ENCODE peak calls at places on chromosomes 11 and 22, in ten cellular contexts. E, L, U, W, T, J, K, G, Y and I are unnamed samples.

GRCh38 chr22:49425356-49425755 is 402.3 kb downstream of the BRD1 start:
- DNase-seq in T (no peak), W (no peak), J (no peak), U (no peak), G (no peak), E (no peak), L (no peak), K (no peak), Y (peak; percentile 33), I (no peak)

GRCh38 chr11:86672007-86672621 is at the start of gene ME3:
- DNase-seq in U (peak; percentile 49), K (no peak), L (no peak), Y (peak; percentile 68), T (peak; percentile 33), E (peak; percentile 77), J (peak; percentile 73), W (peak; percentile 12), G (peak; percentile 44), I (no peak)

GRCh38 chr22:39254789-39255298 is 10.1 kb upstream of the PDGFB start:
- DNase-seq in E (no peak), Y (no peak), U (no peak), J (peak; percentile 76), K (no peak), W (peak; percentile 89), L (no peak), T (no peak), G (peak; percentile 79), I (no peak)

GRCh38 chr22:39290724-39291161 is 28.7 kb downstream of the RPL3 start:
- DNase-seq in Y (peak; percentile 81), L (no peak), K (no peak), W (peak; percentile 30), J (peak; percentile 85), G (peak; percentile 71), U (peak; percentile 38), E (no peak), T (peak; percentile 66), I (no peak)

GRCh38 chr22:27984001-27984695 is 65.1 kb upstream of the PITPNB start:
- DNase-seq in W (no peak), Y (no peak), E (no peak), J (no peak), L (no peak), G (no peak), U (no peak), K (no peak), T (no peak), I (no peak)

GRCh38 chr11:94315664-94316063 is 11.3 kb downstream of the IZUMO1R start:
- DNase-seq in J (no peak), E (no peak), L (no peak), K (no peak), U (peak; percentile 32), W (no peak), G (peak; percentile 36), T (no peak), Y (no peak), I (no peak)

GRCh38 chr11:14973621-14974020 is 1.5 kb upstream of the CALCA start:
- DNase-seq in J (no peak), Y (no peak), W (peak; percentile 41), K (no peak), G (peak; percentile 4), L (no peak), E (no peak), U (peak; percentile 44), T (no peak), I (no peak)

GRCh38 chr11:112780351-112781043 is 180.7 kb upstream of the NCAM1 start:
- DNase-seq in Y (no peak), G (peak; percentile 5), U (no peak), T (no peak), J (peak; percentile 63), K (no peak), W (no peak), E (no peak), L (no peak), I (no peak)

GRCh38 chr11:86249307-86250098 is 5.0 kb downstream of the EED start:
- DNase-seq in U (no peak), L (peak; percentile 30), W (no peak), K (no peak), E (no peak), Y (no peak), J (no peak), T (no peak), G (no peak), I (no peak)

GRCh38 chr11:107011977-107012376 is 6.3 kb downstream of the GUCY1A2 start:
- DNase-seq in E (no peak), U (no peak), Y (no peak), J (no peak), G (no peak), L (no peak), T (no peak), K (no peak), W (no peak), I (no peak)

GRCh38 chr11:75762158-75762557 is 6.4 kb upstream of the DGAT2 start:
- DNase-seq in Y (no peak), E (no peak), U (no peak), T (no peak), L (no peak), J (no peak), G (no peak), K (no peak), W (no peak), I (no peak)

GRCh38 chr11:61725632-61726280 is 26.7 kb upstream of the MYRF start:
- DNase-seq in E (no peak), J (no peak), W (no peak), K (no peak), G (peak; percentile 69), Y (no peak), L (no peak), T (no peak), U (no peak), I (no peak)

GRCh38 chr11:34601085-34601444 is 19.8 kb upstream of the EHF start:
- DNase-seq in U (no peak), L (no peak), E (no peak), J (no peak), W (no peak), K (no peak), Y (no peak), G (peak; percentile 61), T (no peak), I (no peak)

GRCh38 chr22:46674367-46674781 is 54.2 kb downstream of the GRAMD4 start:
- DNase-seq in J (peak; percentile 81), W (peak; percentile 41), L (no peak), U (no peak), T (peak; percentile 50), K (no peak), Y (no peak), E (peak; percentile 37), G (no peak), I (no peak)

GRCh38 chr11:19952101-19952605 is 208.1 kb downstream of the DBX1 start:
- DNase-seq in G (no peak), L (no peak), W (no peak), U (no peak), E (no peak), K (no peak), T (no peak), J (no peak), Y (no peak), I (no peak)

GRCh38 chr11:100472727-100473389 is 214.2 kb upstream of the ARHGAP42 start:
- DNase-seq in T (no peak), J (no peak), W (no peak), Y (no peak), G (no peak), U (no peak), E (no peak), K (no peak), L (no peak), I (no peak)

GRCh38 chr11:26951849-26952515 is 41.9 kb upstream of the FIBIN start:
- DNase-seq in Y (no peak), E (no peak), G (no peak), J (no peak), K (no peak), L (no peak), T (no peak), W (no peak), U (no peak), I (no peak)

DNA sequence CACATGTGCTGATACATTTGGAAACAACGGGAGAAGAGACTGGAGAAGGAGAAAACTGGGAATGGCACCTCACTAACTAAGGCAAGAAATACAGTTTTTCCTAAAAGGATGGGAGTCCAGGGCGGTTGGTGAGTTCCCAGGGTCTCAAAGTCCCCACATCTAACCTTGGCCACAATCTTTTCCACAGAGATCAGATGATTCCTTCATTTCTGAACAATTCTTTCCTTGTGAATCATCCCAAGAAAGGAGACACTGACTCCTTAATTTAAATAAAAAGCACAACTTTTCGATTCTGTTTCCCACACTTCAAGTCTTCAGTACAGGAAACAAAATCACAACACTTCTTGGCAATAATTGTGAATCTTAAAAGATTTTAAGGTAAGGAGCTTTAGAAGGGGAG is 384.7 kb downstream of the DCDC1 start:
- DNase-seq in G (no peak), E (no peak), K (no peak), L (no peak), J (no peak), W (no peak), Y (no peak), T (no peak), U (no peak), I (no peak)
- H3K4me3 ChIP-seq in G (no peak overlapping the region), E (no peak overlapping the region), K (no peak overlapping the region), L (no peak overlapping the region), J (no peak overlapping the region), W (no peak overlapping the region), Y (no peak overlapping the region), T (no peak overlapping the region), U (no peak overlapping the region), I (no peak overlapping the region)

GRCh38 chr11:117876341-117877119 is at the start of gene FXYD6:
- DNase-seq in T (no peak), L (no peak), U (peak; percentile 92), W (no peak), K (no peak), G (no peak), J (peak; percentile 79), E (no peak), Y (no peak), I (no peak)
- H3K4me3 ChIP-seq in T (peak within 1 kb of the TSS; percentile 62), L (peak within 1 kb of the TSS; percentile 23), U (peak within 1 kb of the TSS; percentile 81), W (no peak within 1 kb of the TSS), K (no peak within 1 kb of the TSS), G (no peak within 1 kb of the TSS), J (peak within 1 kb of the TSS; percentile 69), E (peak within 1 kb of the TSS; percentile 33), Y (peak within 1 kb of the TSS; percentile 65), I (no peak within 1 kb of the TSS)

GRCh38 chr11:16097543-16097942 is 258.8 kb downstream of the SOX6 start:
- DNase-seq in U (no peak), J (no peak), E (peak; percentile 52), Y (no peak), L (no peak), T (no peak), K (no peak), W (no peak), G (no peak), I (no peak)
- H3K4me3 ChIP-seq in U (no peak overlapping the region), J (no peak overlapping the region), E (no peak overlapping the region), Y (no peak overlapping the region), L (no peak overlapping the region), T (no peak overlapping the region), K (no peak overlapping the region), W (no peak overlapping the region), G (no peak overlapping the region), I (no peak overlapping the region)

GRCh38 chr11:114556135-114556534 is 3.5 kb downstream of the NXPE1 start:
- DNase-seq in L (no peak), G (no peak), J (no peak), W (no peak), Y (no peak), U (no peak), T (no peak), K (no peak), E (no peak), I (no peak)

GRCh38 chr11:114553642-114554041 is 6.0 kb downstream of the NXPE1 start:
- DNase-seq in K (no peak), T (no peak), G (peak; percentile 19), E (no peak), U (no peak), J (no peak), Y (no peak), L (no peak), W (no peak), I (no peak)

GRCh38 chr11:114551060-114551459 is 8.6 kb downstream of the NXPE1 start:
- DNase-seq in W (no peak), T (no peak), K (no peak), Y (no peak), J (no peak), U (no peak), L (no peak), G (no peak), E (no peak), I (no peak)
- H3K4me3 ChIP-seq in W (no peak overlapping the region), T (no peak overlapping the region), K (no peak overlapping the region), Y (no peak overlapping the region), J (no peak overlapping the region), U (no peak overlapping the region), L (no peak overlapping the region), G (no peak overlapping the region), E (no peak overlapping the region), I (no peak overlapping the region)